ENCODE peak calls at places on chromosomes 7 and 10, in nine cellular contexts. N is left ventricle myocardium inferior; O is NCI-H1436 treated with DMSO at 0.1 percent for 48 hours; L is activated CD4-positive, alpha-beta memory T cell treated with anti-CD3 and anti-CD28 coated beads for 36 hours; I is RWPE1; C is Right ventricle myocardium inferior; T is CD8-positive, alpha-beta T cell; G is MCF 10A; D is mammary epithelial cell. M is an unnamed sample.

GRCh38 chr7:46032936-46033335 is 111.9 kb upstream of the IGFBP3 start:
- DNase-seq in N (no peak), O (no peak), L (no peak), I (peak), C (no peak), T (no peak), G (peak), D (peak), M (no peak)

GRCh38 chr10:43282881-43283280 is 16.0 kb upstream of the RASGEF1A start:
- DNase-seq in N (no peak), O (no peak), L (no peak), I (peak), C (no peak), T (no peak), G (peak), D (peak), M (no peak)

GRCh38 chr7:47428052-47428779 is 153.7 kb downstream of the TNS3 start:
- DNase-seq in N (no peak), O (no peak), L (no peak), I (no peak), C (no peak), T (no peak), G (no peak), D (no peak), M (no peak)

GRCh38 chr7:36048141-36048901 is 104.7 kb upstream of the EEPD1 start:
- DNase-seq in N (no peak), O (no peak), L (no peak), I (peak), C (no peak), T (no peak), G (peak), D (peak), M (no peak)

GRCh38 chr10:24193330-24193729 is 15.6 kb upstream of the KIAA1217 start:
- DNase-seq in N (no peak), O (no peak), L (no peak), I (no peak), C (no peak), T (no peak), G (no peak), D (no peak), M (no peak)

GRCh38 chr7:102262536-102262935 is 24.1 kb upstream of the SH2B2 start:
- DNase-seq in N (no peak), O (no peak), L (no peak), I (no peak), C (no peak), T (no peak), G (no peak), D (no peak), M (no peak)

GRCh38 chr10:112955736-112956421 is 5.8 kb downstream of the TCF7L2 start:
- DNase-seq in N (no peak), O (no peak), L (no peak), I (no peak), C (no peak), T (no peak), G (peak), D (peak), M (no peak)

GRCh38 chr7:27651702-27652101 is 11.0 kb downstream of the HIBADH start:
- DNase-seq in N (no peak), O (no peak), L (no peak), I (no peak), C (no peak), T (no peak), G (no peak), D (no peak), M (no peak)

GRCh38 chr10:119289227-119289925 is 82.0 kb downstream of the GRK5 start:
- DNase-seq in N (no peak), O (no peak), L (no peak), I (no peak), C (no peak), T (no peak), G (no peak), D (no peak), M (peak)

GRCh38 chr7:92702535-92702934 is 112.3 kb upstream of the FAM133B start:
- DNase-seq in N (no peak), O (no peak), L (no peak), I (no peak), C (no peak), T (no peak), G (no peak), D (no peak), M (no peak)

GRCh38 chr7:108235451-108236061 is 105.4 kb upstream of the LAMB4 start:
- DNase-seq in N (no peak), O (no peak), L (no peak), I (no peak), C (no peak), T (no peak), G (no peak), D (no peak), M (no peak)

GRCh38 chr7:6624246-6624611 is 8.8 kb downstream of the ZNF853 start:
- DNase-seq in N (no peak), O (no peak), L (no peak), I (no peak), C (no peak), T (no peak), G (no peak), D (no peak), M (no peak)

GRCh38 chr10:46239247-46239646 is 47.5 kb upstream of the ANTXRL start:
- DNase-seq in N (no peak), O (no peak), L (peak), I (no peak), C (no peak), T (no peak), G (no peak), D (no peak), M (no peak)

GRCh38 chr7:127758105-127758504 is 106.1 kb downstream of the SND1 start:
- DNase-seq in N (no peak), O (no peak), L (no peak), I (no peak), C (no peak), T (no peak), G (no peak), D (no peak), M (no peak)

GRCh38 chr7:151978616-151979015 is 22.4 kb downstream of the GALNTL5 start:
- DNase-seq in N (no peak), O (no peak), L (no peak), I (no peak), C (no peak), T (no peak), G (peak), D (no peak), M (no peak)

GRCh38 chr10:110533149-110533548 is 34.3 kb upstream of the SMC3 start:
- DNase-seq in N (no peak), O (no peak), L (no peak), I (no peak), C (no peak), T (no peak), G (no peak), D (no peak), M (no peak)

GRCh38 chr7:107179326-107180163 is 10.7 kb downstream of the HBP1 start:
- DNase-seq in N (no peak), O (no peak), L (no peak), I (peak), C (no peak), T (no peak), G (peak), D (peak), M (no peak)

GRCh38 chr7:116683786-116684185 is 11.8 kb downstream of the MET start:
- DNase-seq in N (no peak), O (no peak), L (no peak), I (no peak), C (no peak), T (no peak), G (no peak), D (no peak), M (no peak)

GRCh38 chr7:158495256-158495655 is 92.4 kb downstream of the PTPRN2 start:
- DNase-seq in N (no peak), O (no peak), L (no peak), I (no peak), C (no peak), T (no peak), G (no peak), D (no peak), M (no peak)

GRCh38 chr7:140333209-140333608 is 65.1 kb downstream of the SLC37A3 start:
- DNase-seq in N (no peak), O (no peak), L (no peak), I (no peak), C (no peak), T (no peak), G (no peak), D (no peak), M (no peak)

GRCh38 chr7:44112231-44112996 is 8.3 kb downstream of the AEBP1 start:
- DNase-seq in N (no peak), O (no peak), L (no peak), I (no peak), C (peak), T (no peak), G (no peak), D (no peak), M (no peak)

GRCh38 chr7:158655931-158656441 is 48.6 kb downstream of the NCAPG2 start:
- DNase-seq in N (no peak), O (no peak), L (peak), I (no peak), C (no peak), T (no peak), G (peak), D (no peak), M (no peak)

GRCh38 chr7:157150825-157151412 is 12.2 kb downstream of the UBE3C start:
- DNase-seq in N (peak), O (no peak), L (no peak), I (no peak), C (peak), T (no peak), G (no peak), D (no peak), M (peak)

GRCh38 chr7:149209518-149210269 is 14.3 kb downstream of the ZNF282 start:
- DNase-seq in N (no peak), O (no peak), L (peak), I (peak), C (no peak), T (peak), G (peak), D (peak), M (no peak)

GRCh38 chr7:157701395-157701794 is 364.6 kb downstream of the DNAJB6 start:
- DNase-seq in N (no peak), O (no peak), L (no peak), I (no peak), C (no peak), T (no peak), G (no peak), D (no peak), M (no peak)

GRCh38 chr10:10294801-10295515 is 722.7 kb upstream of the CELF2 start:
- DNase-seq in N (no peak), O (no peak), L (no peak), I (no peak), C (peak), T (no peak), G (no peak), D (no peak), M (no peak)

GRCh38 chr7:33986951-33987948 is 81.9 kb downstream of the BMPER start:
- DNase-seq in N (no peak), O (no peak), L (no peak), I (peak), C (no peak), T (no peak), G (peak), D (peak), M (no peak)

GRCh38 chr10:52771534-52772455 is 789 bp downstream of the MBL2 start:
- DNase-seq in N (no peak), O (no peak), L (no peak), I (no peak), C (no peak), T (no peak), G (no peak), D (peak), M (no peak)

GRCh38 chr10:60611291-60611747 is 167.0 kb upstream of the CDK1 start:
- DNase-seq in N (no peak), O (no peak), L (peak), I (peak), C (peak), T (no peak), G (peak), D (peak), M (no peak)

GRCh38 chr7:74178632-74179031 is 4.5 kb downstream of the EIF4H start:
- DNase-seq in N (no peak), O (no peak), L (peak), I (no peak), C (no peak), T (no peak), G (no peak), D (peak), M (no peak)

GRCh38 chr7:13508586-13508985 is 480.9 kb downstream of the ETV1 start:
- DNase-seq in N (no peak), O (no peak), L (no peak), I (no peak), C (no peak), T (no peak), G (peak), D (no peak), M (no peak)

GRCh38 chr10:31064334-31064733 is 32.7 kb upstream of the ZNF438 start:
- DNase-seq in N (peak), O (no peak), L (no peak), I (no peak), C (no peak), T (no peak), G (no peak), D (peak), M (no peak)

GRCh38 chr10:15518256-15518655 is 147.2 kb upstream of the FAM171A1 start:
- DNase-seq in N (no peak), O (no peak), L (no peak), I (peak), C (no peak), T (no peak), G (peak), D (peak), M (no peak)

GRCh38 chr7:128830231-128831177 is at the start of gene FLNC:
- DNase-seq in N (peak), O (no peak), L (peak), I (no peak), C (peak), T (no peak), G (peak), D (peak), M (no peak)

GRCh38 chr7:151876112-151876898 is 610 bp downstream of the PRKAG2 start:
- DNase-seq in N (peak), O (no peak), L (peak), I (peak), C (peak), T (peak), G (peak), D (peak), M (peak)

GRCh38 chr7:37031571-37032257 is 307.4 kb upstream of the AOAH start:
- DNase-seq in N (peak), O (peak), L (peak), I (peak), C (no peak), T (peak), G (peak), D (peak), M (no peak)

GRCh38 chr10:85864173-85864549 is 502.4 kb downstream of the GRID1 start:
- DNase-seq in N (no peak), O (no peak), L (no peak), I (no peak), C (no peak), T (no peak), G (no peak), D (no peak), M (no peak)

GRCh38 chr10:33371234-33371633 is 36.8 kb upstream of the NRP1 start:
- DNase-seq in N (no peak), O (no peak), L (no peak), I (no peak), C (no peak), T (no peak), G (no peak), D (no peak), M (no peak)